ENCODE peak calls at places on chromosomes 11 and 22, in five cellular contexts. K is GM12865, H is lung, R is body of pancreas, E is Caco-2. W is an unnamed sample.

GRCh38 chr11:3022982-3023381 is 30.9 kb upstream of the NAP1L4 start:
- DNase-seq in K (no peak), H (no peak), R (no peak), E (no peak), W (no peak)

GRCh38 chr11:3090096-3090901 is 33.1 kb upstream of the CARS1 start:
- DNase-seq in R (no peak), E (no peak), K (no peak), H (no peak), W (no peak)

GRCh38 chr22:47783433-47784366 is 1021.2 kb downstream of the TBC1D22A start:
- DNase-seq in K (no peak), R (no peak), E (no peak), H (peak; percentile 16), W (no peak)

GRCh38 chr11:29282088-29282487 is 734.7 kb downstream of the KCNA4 start:
- DNase-seq in K (peak; percentile 20), H (no peak), R (no peak), E (no peak), W (no peak)

GRCh38 chr11:69274531-69275016 is 19.4 kb upstream of the MYEOV start:
- DNase-seq in E (peak; percentile 96), K (no peak), H (peak; percentile 91), R (peak; percentile 90), W (no peak)

GRCh38 chr22:41206719-41207118 is 1.6 kb downstream of the L3MBTL2 start:
- DNase-seq in H (no peak), K (peak; percentile 36), R (no peak), E (no peak), W (no peak)

GRCh38 chr11:72758690-72759389 is 6.6 kb upstream of the ARAP1 start:
- DNase-seq in R (peak; percentile 72), H (no peak), K (no peak), E (no peak), W (no peak)

GRCh38 chr11:66313321-66314185 is 3.3 kb downstream of the CD248 start:
- DNase-seq in H (no peak), E (no peak), K (no peak), R (no peak), W (no peak)

GRCh38 chr11:128854801-128855200 is 12.3 kb downstream of the KCNJ1 start:
- DNase-seq in R (peak; percentile 53), E (no peak), H (no peak), K (no peak), W (no peak)

GRCh38 chr22:46047226-46047625 is 70.3 kb upstream of the WNT7B start:
- DNase-seq in E (no peak), K (no peak), H (no peak), R (peak; percentile 49), W (no peak)

GRCh38 chr11:128766687-128767086 is 72.8 kb downstream of the FLI1 start:
- DNase-seq in R (peak; percentile 14), K (no peak), E (no peak), H (no peak), W (no peak)

GRCh38 chr11:13465909-13466371 is 2.9 kb upstream of the BTBD10 start:
- DNase-seq in R (peak; percentile 22), E (peak; percentile 46), H (no peak), K (peak; percentile 33), W (no peak)

DNA sequence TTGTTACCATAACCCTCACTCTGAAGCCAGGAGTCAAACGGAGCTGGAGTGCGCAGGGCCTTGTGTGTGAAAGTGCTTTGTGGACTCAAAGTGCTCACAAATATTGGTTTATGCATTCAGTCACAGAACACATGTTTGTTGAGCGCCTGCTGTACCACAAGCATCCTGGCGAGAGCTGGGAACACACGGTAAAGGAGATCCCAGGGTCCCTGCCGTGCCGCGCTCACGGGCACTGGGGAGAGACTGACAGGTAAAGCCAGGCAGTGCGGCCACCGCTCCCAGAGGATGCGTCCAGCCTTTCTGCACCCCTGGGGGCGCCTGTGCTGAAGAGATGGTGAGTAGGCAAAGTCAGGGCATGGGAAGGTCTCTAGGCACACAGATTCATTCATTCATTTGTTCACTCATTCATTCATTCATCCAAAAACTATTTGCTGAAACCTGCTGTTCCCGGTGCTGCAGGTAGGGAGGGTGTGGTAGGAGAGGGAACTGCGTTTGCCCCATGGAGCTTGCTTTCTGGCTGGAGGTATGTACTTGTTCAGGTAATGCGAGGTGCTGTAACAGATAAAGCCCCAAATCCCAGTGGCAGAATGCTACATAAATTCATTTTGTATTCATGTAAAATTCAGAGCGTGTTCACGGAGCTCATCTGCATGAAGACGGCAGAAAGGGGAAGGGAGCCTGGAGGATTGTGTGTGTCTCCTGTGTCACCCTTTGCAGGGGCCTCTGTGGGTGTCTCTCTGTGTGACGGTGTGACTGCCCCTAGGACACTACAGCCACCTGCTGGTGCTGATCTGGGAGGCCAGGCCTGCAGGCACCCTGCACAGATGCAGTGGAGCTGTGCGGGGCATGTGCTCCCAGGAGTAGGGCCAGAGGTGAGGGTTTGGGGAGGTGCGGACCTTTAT is 167.0 kb upstream of the B3GAT1 start:
- DNase-seq in H (peak; percentile 24), R (no peak), E (peak; percentile 69), K (no peak), W (peak; percentile 34)
- TF ChIP-seq CTCF in H (no peak), R (no peak), E (peak; percentile 76), K (no peak), W (no peak)

GRCh38 chr11:117366183-117366582 is 38.5 kb downstream of the CEP164 start:
- DNase-seq in K (no peak), E (no peak), H (no peak), R (no peak), W (no peak)
- TF ChIP-seq CTCF in K (no peak), E (peak; percentile 5), H (no peak), R (no peak), W (no peak)

DNA sequence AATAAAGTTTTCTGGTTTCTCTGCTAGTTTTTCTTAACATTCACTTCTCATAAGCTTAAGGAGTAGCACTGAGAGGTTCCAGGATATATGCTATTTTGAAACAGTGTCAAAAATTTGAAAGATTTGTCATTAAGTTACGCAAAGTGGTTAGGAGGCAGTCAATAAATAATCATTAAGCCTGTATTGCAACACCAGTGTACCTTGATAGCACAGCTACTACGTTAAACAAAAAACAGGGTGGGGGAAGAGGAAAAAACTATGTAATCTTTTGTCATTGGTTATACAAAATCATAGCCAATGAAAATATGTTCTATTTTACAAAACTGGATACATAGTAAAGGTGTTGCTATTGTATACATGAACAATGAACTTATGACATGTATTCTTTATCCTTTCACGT is 30.4 kb upstream of the PITPNB start:
- DNase-seq in E (no peak), R (no peak), H (no peak), K (no peak), W (no peak)
- TF ChIP-seq CTCF in E (no peak), R (no peak), H (no peak), K (no peak), W (no peak)

DNA sequence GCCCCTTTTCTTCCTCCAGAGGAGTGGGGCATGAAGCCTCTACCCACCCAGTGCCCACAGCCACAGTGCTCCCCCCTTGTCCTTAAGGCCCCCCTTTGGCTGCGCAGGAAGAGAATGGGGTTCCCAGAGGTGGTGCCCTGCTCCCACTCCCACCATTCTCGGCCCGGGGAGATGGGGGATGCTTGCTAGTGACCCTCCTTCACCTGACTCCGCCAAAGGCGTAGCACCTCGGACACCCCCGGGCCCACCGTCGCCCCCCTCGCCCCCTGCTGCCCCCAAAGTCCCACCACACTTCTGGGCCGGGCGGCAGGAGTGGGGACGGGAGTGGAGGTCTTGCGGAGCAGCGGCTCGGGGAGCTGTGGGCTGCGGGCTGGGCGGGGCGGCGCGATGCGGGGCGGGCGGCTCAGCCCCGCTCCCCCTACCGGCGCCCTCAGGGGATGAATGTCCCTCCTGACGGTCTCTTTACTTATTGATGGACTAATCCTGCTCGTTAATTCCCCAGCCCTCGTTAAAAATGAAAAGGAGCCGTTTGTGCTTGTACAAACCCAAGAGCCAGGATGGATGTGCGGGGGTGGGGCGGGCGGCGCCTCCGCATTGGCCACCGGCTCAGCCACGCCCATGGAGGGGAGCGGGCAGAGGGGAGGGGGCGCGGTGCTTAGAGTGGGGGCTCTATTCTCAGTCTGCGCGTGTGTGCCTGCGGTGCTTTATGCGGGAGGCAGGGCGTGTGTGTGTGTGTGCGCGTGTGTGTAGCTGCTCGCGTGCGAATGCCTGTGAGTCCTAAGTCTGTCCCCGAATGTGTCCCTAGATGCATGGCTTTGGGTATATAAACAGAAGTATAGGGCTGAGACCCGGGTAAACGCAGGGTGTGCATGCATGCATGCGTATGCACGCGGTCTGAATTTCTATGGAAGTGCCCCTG is 25.6 kb downstream of the SYT7 start:
- DNase-seq in K (no peak), R (no peak), E (no peak), H (no peak), W (peak; percentile 48)
- TF ChIP-seq CTCF in K (no peak), R (no peak), E (no peak), H (no peak), W (peak; percentile 42)

DNA sequence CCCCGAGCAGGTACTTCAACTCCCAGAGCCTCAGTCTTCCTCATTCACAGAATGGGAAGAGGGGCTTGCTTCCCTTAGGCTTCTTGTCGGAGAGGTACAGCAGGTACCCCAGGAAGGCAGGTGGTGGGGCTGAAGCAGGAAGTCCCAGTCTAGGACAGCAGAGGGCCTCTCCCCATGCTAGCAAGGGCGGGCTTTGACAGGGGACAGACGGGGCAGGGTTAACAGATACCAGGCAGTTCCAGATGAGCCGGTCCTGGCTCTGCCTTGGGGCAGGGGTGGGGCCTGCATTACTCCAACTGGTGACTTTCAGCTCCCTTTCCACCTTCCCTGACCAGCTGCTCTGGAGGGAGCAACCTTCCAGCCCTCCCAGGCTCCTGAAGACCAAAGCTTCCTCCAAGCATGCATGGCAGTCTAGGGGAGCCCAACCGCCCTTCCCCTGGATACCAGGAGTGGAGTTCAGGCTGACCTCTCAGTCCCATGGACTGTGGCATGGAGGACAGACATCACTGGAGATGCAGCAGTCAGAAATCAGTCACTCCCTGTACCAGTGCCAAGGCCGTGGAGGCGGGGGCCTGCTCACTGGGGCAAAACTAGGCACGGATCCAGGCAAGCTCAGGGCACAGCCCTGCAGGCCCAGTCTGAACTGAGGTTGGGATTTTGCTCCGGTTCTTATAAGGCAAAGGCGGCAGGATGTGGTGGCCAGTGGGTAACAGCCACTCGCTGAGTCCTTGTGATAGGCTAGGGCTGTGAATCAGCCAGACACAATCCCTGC is 60.5 kb downstream of the NAT10 start:
- DNase-seq in E (peak; percentile 64), H (no peak), K (no peak), R (no peak), W (no peak)
- TF ChIP-seq CTCF in E (peak; percentile 15), H (no peak), K (no peak), R (no peak), W (no peak)